ENCODE peak calls at places on chromosome 17, in seven cellular contexts. One of them, this sample, is unnamed.

GRCh38 chr17:67759355-67760171 is 41.8 kb downstream of the NOL11 start:
- DNase-seq in H9: no peak
- DNase-seq in NT2/D1: no peak
- DNase-seq in stimulated activated CD4-positive, alpha-beta T cell treated with anti-CD3 and anti-CD28 coated beads, TNF-alpha, amount 100 ng/mL, for 4 hours: no peak
- DNase-seq in C1 segment of cervical spinal cord: no peak
- DNase-seq in psoas muscle: peak
- DNase-seq in ovary: no peak
- DNase-seq in this sample: no peak

GRCh38 chr17:19398301-19399181 is 11.6 kb upstream of the MFAP4 start:
- DNase-seq in H9: no peak
- DNase-seq in NT2/D1: no peak
- DNase-seq in stimulated activated CD4-positive, alpha-beta T cell treated with anti-CD3 and anti-CD28 coated beads, TNF-alpha, amount 100 ng/mL, for 4 hours: no peak
- DNase-seq in C1 segment of cervical spinal cord: no peak
- DNase-seq in psoas muscle: peak
- DNase-seq in ovary: no peak
- DNase-seq in this sample: no peak

GRCh38 chr17:48037036-48037881 is at the start of gene COPZ2:
- DNase-seq in H9: peak
- DNase-seq in NT2/D1: no peak
- DNase-seq in stimulated activated CD4-positive, alpha-beta T cell treated with anti-CD3 and anti-CD28 coated beads, TNF-alpha, amount 100 ng/mL, for 4 hours: no peak
- DNase-seq in C1 segment of cervical spinal cord: no peak
- DNase-seq in psoas muscle: peak
- DNase-seq in ovary: peak
- DNase-seq in this sample: no peak

GRCh38 chr17:78995761-78996451 is 13.7 kb downstream of the CANT1 start:
- DNase-seq in H9: no peak
- DNase-seq in NT2/D1: no peak
- DNase-seq in stimulated activated CD4-positive, alpha-beta T cell treated with anti-CD3 and anti-CD28 coated beads, TNF-alpha, amount 100 ng/mL, for 4 hours: no peak
- DNase-seq in C1 segment of cervical spinal cord: peak
- DNase-seq in psoas muscle: peak
- DNase-seq in ovary: no peak
- DNase-seq in this sample: no peak

GRCh38 chr17:65062168-65062915 is 5.8 kb upstream of the GNA13 start:
- DNase-seq in H9: no peak
- DNase-seq in NT2/D1: no peak
- DNase-seq in stimulated activated CD4-positive, alpha-beta T cell treated with anti-CD3 and anti-CD28 coated beads, TNF-alpha, amount 100 ng/mL, for 4 hours: no peak
- DNase-seq in C1 segment of cervical spinal cord: peak
- DNase-seq in psoas muscle: no peak
- DNase-seq in ovary: no peak
- DNase-seq in this sample: no peak

GRCh38 chr17:18976201-18976600 is 24.2 kb downstream of the SLC5A10 start:
- DNase-seq in H9: no peak
- DNase-seq in NT2/D1: no peak
- DNase-seq in stimulated activated CD4-positive, alpha-beta T cell treated with anti-CD3 and anti-CD28 coated beads, TNF-alpha, amount 100 ng/mL, for 4 hours: no peak
- DNase-seq in C1 segment of cervical spinal cord: no peak
- DNase-seq in psoas muscle: no peak
- DNase-seq in ovary: no peak
- DNase-seq in this sample: no peak

GRCh38 chr17:57862990-57863667 is 13.3 kb upstream of the MRPS23 start:
- DNase-seq in H9: peak
- DNase-seq in NT2/D1: no peak
- DNase-seq in stimulated activated CD4-positive, alpha-beta T cell treated with anti-CD3 and anti-CD28 coated beads, TNF-alpha, amount 100 ng/mL, for 4 hours: no peak
- DNase-seq in C1 segment of cervical spinal cord: no peak
- DNase-seq in psoas muscle: no peak
- DNase-seq in ovary: no peak
- DNase-seq in this sample: no peak

GRCh38 chr17:83010323-83011200 is 68.8 kb upstream of the METRNL start:
- DNase-seq in H9: no peak
- DNase-seq in NT2/D1: no peak
- DNase-seq in stimulated activated CD4-positive, alpha-beta T cell treated with anti-CD3 and anti-CD28 coated beads, TNF-alpha, amount 100 ng/mL, for 4 hours: no peak
- DNase-seq in C1 segment of cervical spinal cord: no peak
- DNase-seq in psoas muscle: no peak
- DNase-seq in ovary: no peak
- DNase-seq in this sample: no peak

GRCh38 chr17:82031885-82032627 is 578 bp downstream of the RAC3 start:
- DNase-seq in H9: peak
- DNase-seq in NT2/D1: no peak
- DNase-seq in stimulated activated CD4-positive, alpha-beta T cell treated with anti-CD3 and anti-CD28 coated beads, TNF-alpha, amount 100 ng/mL, for 4 hours: no peak
- DNase-seq in C1 segment of cervical spinal cord: no peak
- DNase-seq in psoas muscle: no peak
- DNase-seq in ovary: no peak
- DNase-seq in this sample: no peak

GRCh38 chr17:40561294-40561870 is 3.9 kb downstream of the CCR7 start:
- DNase-seq in H9: no peak
- DNase-seq in NT2/D1: no peak
- DNase-seq in stimulated activated CD4-positive, alpha-beta T cell treated with anti-CD3 and anti-CD28 coated beads, TNF-alpha, amount 100 ng/mL, for 4 hours: no peak
- DNase-seq in C1 segment of cervical spinal cord: no peak
- DNase-seq in psoas muscle: no peak
- DNase-seq in ovary: no peak
- DNase-seq in this sample: no peak

GRCh38 chr17:79721993-79722671 is 8.6 kb upstream of the ENPP7 start:
- DNase-seq in H9: peak
- DNase-seq in NT2/D1: no peak
- DNase-seq in stimulated activated CD4-positive, alpha-beta T cell treated with anti-CD3 and anti-CD28 coated beads, TNF-alpha, amount 100 ng/mL, for 4 hours: no peak
- DNase-seq in C1 segment of cervical spinal cord: no peak
- DNase-seq in psoas muscle: no peak
- DNase-seq in ovary: no peak
- DNase-seq in this sample: no peak

GRCh38 chr17:59329558-59330313 is 1.7 kb upstream of the YPEL2 start:
- DNase-seq in H9: peak
- DNase-seq in NT2/D1: peak
- DNase-seq in stimulated activated CD4-positive, alpha-beta T cell treated with anti-CD3 and anti-CD28 coated beads, TNF-alpha, amount 100 ng/mL, for 4 hours: no peak
- DNase-seq in C1 segment of cervical spinal cord: peak
- DNase-seq in psoas muscle: peak
- DNase-seq in ovary: peak
- DNase-seq in this sample: peak

GRCh38 chr17:58096892-58097291 is 13.7 kb downstream of the DYNLL2 start:
- DNase-seq in H9: no peak
- DNase-seq in NT2/D1: no peak
- DNase-seq in stimulated activated CD4-positive, alpha-beta T cell treated with anti-CD3 and anti-CD28 coated beads, TNF-alpha, amount 100 ng/mL, for 4 hours: no peak
- DNase-seq in C1 segment of cervical spinal cord: no peak
- DNase-seq in psoas muscle: no peak
- DNase-seq in ovary: no peak
- DNase-seq in this sample: no peak

GRCh38 chr17:65219124-65219523 is 82.0 kb downstream of the RGS9 start:
- DNase-seq in H9: no peak
- DNase-seq in NT2/D1: no peak
- DNase-seq in stimulated activated CD4-positive, alpha-beta T cell treated with anti-CD3 and anti-CD28 coated beads, TNF-alpha, amount 100 ng/mL, for 4 hours: no peak
- DNase-seq in C1 segment of cervical spinal cord: no peak
- DNase-seq in psoas muscle: no peak
- DNase-seq in ovary: no peak
- DNase-seq in this sample: no peak

GRCh38 chr17:71926746-71927398 is 193.9 kb upstream of the SOX9 start:
- DNase-seq in H9: no peak
- DNase-seq in NT2/D1: no peak
- DNase-seq in stimulated activated CD4-positive, alpha-beta T cell treated with anti-CD3 and anti-CD28 coated beads, TNF-alpha, amount 100 ng/mL, for 4 hours: no peak
- DNase-seq in C1 segment of cervical spinal cord: no peak
- DNase-seq in psoas muscle: no peak
- DNase-seq in ovary: no peak
- DNase-seq in this sample: no peak

GRCh38 chr17:40281663-40282062 is 6.0 kb upstream of the CDC6 start:
- DNase-seq in H9: peak
- DNase-seq in NT2/D1: peak
- DNase-seq in stimulated activated CD4-positive, alpha-beta T cell treated with anti-CD3 and anti-CD28 coated beads, TNF-alpha, amount 100 ng/mL, for 4 hours: no peak
- DNase-seq in C1 segment of cervical spinal cord: no peak
- DNase-seq in psoas muscle: no peak
- DNase-seq in ovary: no peak
- DNase-seq in this sample: no peak

GRCh38 chr17:21287703-21288449 is 3.4 kb downstream of the MAP2K3 start:
- DNase-seq in H9: no peak
- DNase-seq in NT2/D1: no peak
- DNase-seq in stimulated activated CD4-positive, alpha-beta T cell treated with anti-CD3 and anti-CD28 coated beads, TNF-alpha, amount 100 ng/mL, for 4 hours: peak
- DNase-seq in C1 segment of cervical spinal cord: no peak
- DNase-seq in psoas muscle: peak
- DNase-seq in ovary: peak
- DNase-seq in this sample: peak

GRCh38 chr17:50642722-50643656 is 8.3 kb downstream of the ABCC3 start:
- DNase-seq in H9: no peak
- DNase-seq in NT2/D1: no peak
- DNase-seq in stimulated activated CD4-positive, alpha-beta T cell treated with anti-CD3 and anti-CD28 coated beads, TNF-alpha, amount 100 ng/mL, for 4 hours: no peak
- DNase-seq in C1 segment of cervical spinal cord: no peak
- DNase-seq in psoas muscle: peak
- DNase-seq in ovary: no peak
- DNase-seq in this sample: no peak

GRCh38 chr17:33290156-33290697 is 2.9 kb downstream of the ASIC2 start:
- DNase-seq in H9: no peak
- DNase-seq in NT2/D1: no peak
- DNase-seq in stimulated activated CD4-positive, alpha-beta T cell treated with anti-CD3 and anti-CD28 coated beads, TNF-alpha, amount 100 ng/mL, for 4 hours: no peak
- DNase-seq in C1 segment of cervical spinal cord: peak
- DNase-seq in psoas muscle: no peak
- DNase-seq in ovary: no peak
- DNase-seq in this sample: no peak

GRCh38 chr17:62790554-62790953 is 17.6 kb downstream of the MARCHF10 start:
- DNase-seq in H9: no peak
- DNase-seq in NT2/D1: no peak
- DNase-seq in stimulated activated CD4-positive, alpha-beta T cell treated with anti-CD3 and anti-CD28 coated beads, TNF-alpha, amount 100 ng/mL, for 4 hours: no peak
- DNase-seq in C1 segment of cervical spinal cord: no peak
- DNase-seq in psoas muscle: no peak
- DNase-seq in ovary: no peak
- DNase-seq in this sample: no peak

GRCh38 chr17:73667184-73667959 is 23.1 kb upstream of the SDK2 start:
- DNase-seq in H9: no peak
- DNase-seq in NT2/D1: no peak
- DNase-seq in stimulated activated CD4-positive, alpha-beta T cell treated with anti-CD3 and anti-CD28 coated beads, TNF-alpha, amount 100 ng/mL, for 4 hours: no peak
- DNase-seq in C1 segment of cervical spinal cord: no peak
- DNase-seq in psoas muscle: no peak
- DNase-seq in ovary: no peak
- DNase-seq in this sample: no peak

GRCh38 chr17:58527306-58527705 is 12.9 kb upstream of the MTMR4 start:
- DNase-seq in H9: no peak
- DNase-seq in NT2/D1: no peak
- DNase-seq in stimulated activated CD4-positive, alpha-beta T cell treated with anti-CD3 and anti-CD28 coated beads, TNF-alpha, amount 100 ng/mL, for 4 hours: no peak
- DNase-seq in C1 segment of cervical spinal cord: peak
- DNase-seq in psoas muscle: no peak
- DNase-seq in ovary: no peak
- DNase-seq in this sample: no peak

GRCh38 chr17:40284085-40284713 is 3.5 kb upstream of the CDC6 start:
- DNase-seq in H9: no peak
- DNase-seq in NT2/D1: no peak
- DNase-seq in stimulated activated CD4-positive, alpha-beta T cell treated with anti-CD3 and anti-CD28 coated beads, TNF-alpha, amount 100 ng/mL, for 4 hours: no peak
- DNase-seq in C1 segment of cervical spinal cord: no peak
- DNase-seq in psoas muscle: no peak
- DNase-seq in ovary: no peak
- DNase-seq in this sample: no peak

GRCh38 chr17:57274162-57274561 is 17.8 kb downstream of the MSI2 start:
- DNase-seq in H9: no peak
- DNase-seq in NT2/D1: no peak
- DNase-seq in stimulated activated CD4-positive, alpha-beta T cell treated with anti-CD3 and anti-CD28 coated beads, TNF-alpha, amount 100 ng/mL, for 4 hours: no peak
- DNase-seq in C1 segment of cervical spinal cord: no peak
- DNase-seq in psoas muscle: no peak
- DNase-seq in ovary: no peak
- DNase-seq in this sample: no peak

GRCh38 chr17:74864297-74864865 is 4.7 kb upstream of the GRIN2C start:
- DNase-seq in H9: no peak
- DNase-seq in NT2/D1: no peak
- DNase-seq in stimulated activated CD4-positive, alpha-beta T cell treated with anti-CD3 and anti-CD28 coated beads, TNF-alpha, amount 100 ng/mL, for 4 hours: no peak
- DNase-seq in C1 segment of cervical spinal cord: no peak
- DNase-seq in psoas muscle: no peak
- DNase-seq in ovary: no peak
- DNase-seq in this sample: no peak